ENCODE peak calls at places on chromosomes 11 and 22, in five cellular contexts. One of them, this sample, is unnamed. For H3K4me1, the result is how much of the 10 kb centered on the place peaks cover.

GRCh38 chr11:101863361-101863760 is 51.4 kb upstream of the CEP126 start:
- DNase-seq in neural progenitor cell: no peak
- DNase-seq in heart left ventricle: no peak
- DNase-seq in SK-N-SH: no peak
- DNase-seq in psoas muscle: no peak
- DNase-seq in this sample: no peak

GRCh38 chr11:70567680-70568503 is 169.6 kb downstream of the CTTN start:
- DNase-seq in neural progenitor cell: peak
- DNase-seq in heart left ventricle: peak
- DNase-seq in SK-N-SH: no peak
- DNase-seq in psoas muscle: peak
- DNase-seq in this sample: no peak

GRCh38 chr11:66727282-66727882 is 1.6 kb downstream of the SPTBN2 start:
- DNase-seq in neural progenitor cell: peak
- DNase-seq in heart left ventricle: no peak
- DNase-seq in SK-N-SH: peak
- DNase-seq in psoas muscle: peak
- DNase-seq in this sample: peak

GRCh38 chr22:49023879-49024774 is 803.5 kb downstream of the BRD1 start:
- DNase-seq in neural progenitor cell: no peak
- DNase-seq in heart left ventricle: no peak
- DNase-seq in SK-N-SH: no peak
- DNase-seq in psoas muscle: peak
- DNase-seq in this sample: no peak

GRCh38 chr11:35418847-35419712 is at the start of gene SLC1A2:
- DNase-seq in neural progenitor cell: peak
- DNase-seq in heart left ventricle: peak
- DNase-seq in SK-N-SH: peak
- DNase-seq in psoas muscle: peak
- DNase-seq in this sample: peak

GRCh38 chr11:70432580-70432979 is 34.3 kb downstream of the CTTN start:
- DNase-seq in neural progenitor cell: no peak
- DNase-seq in heart left ventricle: no peak
- DNase-seq in SK-N-SH: no peak
- DNase-seq in psoas muscle: no peak
- DNase-seq in this sample: no peak

GRCh38 chr22:43338766-43339345 is 4.3 kb downstream of the SCUBE1 start:
- DNase-seq in neural progenitor cell: peak
- DNase-seq in heart left ventricle: no peak
- DNase-seq in SK-N-SH: no peak
- DNase-seq in psoas muscle: no peak
- DNase-seq in this sample: no peak

GRCh38 chr11:113176971-113177370 is 137.4 kb upstream of the TTC12 start:
- DNase-seq in neural progenitor cell: no peak
- DNase-seq in heart left ventricle: no peak
- DNase-seq in SK-N-SH: no peak
- DNase-seq in psoas muscle: no peak
- DNase-seq in this sample: no peak

GRCh38 chr22:30318773-30319419 is 7.8 kb downstream of the TBC1D10A start:
- DNase-seq in neural progenitor cell: peak
- DNase-seq in heart left ventricle: no peak
- DNase-seq in SK-N-SH: no peak
- DNase-seq in psoas muscle: no peak
- DNase-seq in this sample: no peak

GRCh38 chr11:74731301-74732094 is at the start of gene CHRDL2:
- DNase-seq in neural progenitor cell: peak
- DNase-seq in heart left ventricle: peak
- DNase-seq in SK-N-SH: peak
- DNase-seq in psoas muscle: peak
- DNase-seq in this sample: peak

GRCh38 chr22:43281400-43281799 is 61.8 kb downstream of the SCUBE1 start:
- DNase-seq in neural progenitor cell: no peak
- DNase-seq in heart left ventricle: no peak
- DNase-seq in SK-N-SH: no peak
- DNase-seq in psoas muscle: no peak
- DNase-seq in this sample: no peak

GRCh38 chr11:27040302-27041115 is at the start of gene BBOX1:
- DNase-seq in neural progenitor cell: no peak
- DNase-seq in heart left ventricle: no peak
- DNase-seq in SK-N-SH: peak
- DNase-seq in psoas muscle: no peak
- DNase-seq in this sample: peak

GRCh38 chr11:87092159-87092558 is 54.4 kb downstream of the TMEM135 start:
- DNase-seq in neural progenitor cell: no peak
- DNase-seq in heart left ventricle: no peak
- DNase-seq in SK-N-SH: no peak
- DNase-seq in psoas muscle: no peak
- DNase-seq in this sample: no peak

GRCh38 chr11:57230797-57231538 is 6.1 kb downstream of the APLNR start:
- DNase-seq in neural progenitor cell: peak
- DNase-seq in heart left ventricle: no peak
- DNase-seq in SK-N-SH: no peak
- DNase-seq in psoas muscle: no peak
- DNase-seq in this sample: no peak

GRCh38 chr22:30890689-30891442 is 77.7 kb downstream of the MORC2 start:
- DNase-seq in neural progenitor cell: peak
- DNase-seq in heart left ventricle: no peak
- DNase-seq in SK-N-SH: peak
- DNase-seq in psoas muscle: peak
- DNase-seq in this sample: no peak

GRCh38 chr11:114036156-114036811 is 23.2 kb upstream of the ZBTB16 start:
- DNase-seq in neural progenitor cell: peak
- DNase-seq in heart left ventricle: peak
- DNase-seq in SK-N-SH: peak
- DNase-seq in psoas muscle: peak
- DNase-seq in this sample: peak

GRCh38 chr22:40403141-40403540 is 32.7 kb downstream of the SGSM3 start:
- DNase-seq in neural progenitor cell: no peak
- DNase-seq in heart left ventricle: no peak
- DNase-seq in SK-N-SH: no peak
- DNase-seq in psoas muscle: no peak
- DNase-seq in this sample: no peak

GRCh38 chr22:47595122-47595521 is 832.7 kb downstream of the TBC1D22A start:
- DNase-seq in neural progenitor cell: no peak
- DNase-seq in heart left ventricle: no peak
- DNase-seq in SK-N-SH: no peak
- DNase-seq in psoas muscle: no peak
- DNase-seq in this sample: no peak

GRCh38 chr11:68584097-68584496 is 100.2 kb upstream of the GAL start:
- DNase-seq in neural progenitor cell: peak
- DNase-seq in heart left ventricle: peak
- DNase-seq in SK-N-SH: peak
- DNase-seq in psoas muscle: peak
- DNase-seq in this sample: no peak

GRCh38 chr22:37244114-37244921 is at the start of gene RAC2:
- DNase-seq in neural progenitor cell: peak
- DNase-seq in heart left ventricle: peak
- DNase-seq in SK-N-SH: peak
- DNase-seq in psoas muscle: peak
- DNase-seq in this sample: no peak

GRCh38 chr22:21047730-21048129 is 2.0 kb downstream of the LRRC74B start:
- DNase-seq in neural progenitor cell: no peak
- DNase-seq in heart left ventricle: no peak
- DNase-seq in SK-N-SH: no peak
- DNase-seq in psoas muscle: no peak
- DNase-seq in this sample: no peak

GRCh38 chr22:26585104-26585790 is 4.7 kb downstream of the TPST2 start:
- DNase-seq in neural progenitor cell: no peak
- DNase-seq in heart left ventricle: peak
- DNase-seq in SK-N-SH: peak
- DNase-seq in psoas muscle: peak
- DNase-seq in this sample: no peak

GRCh38 chr11:29333993-29334780 is 682.6 kb downstream of the KCNA4 start:
- DNase-seq in neural progenitor cell: peak
- DNase-seq in heart left ventricle: no peak
- DNase-seq in SK-N-SH: peak
- DNase-seq in psoas muscle: no peak
- DNase-seq in this sample: no peak

GRCh38 chr11:119062779-119063178 is 4.8 kb upstream of the VPS11 start:
- DNase-seq in neural progenitor cell: no peak
- DNase-seq in heart left ventricle: no peak
- DNase-seq in SK-N-SH: no peak
- DNase-seq in psoas muscle: no peak
- DNase-seq in this sample: peak

GRCh38 chr11:26994579-26995210 is 783 bp downstream of the FIBIN start:
- DNase-seq in neural progenitor cell: no peak
- DNase-seq in heart left ventricle: no peak
- DNase-seq in SK-N-SH: no peak
- DNase-seq in psoas muscle: peak
- DNase-seq in this sample: peak

GRCh38 chr22:45192701-45193187 is 29.0 kb downstream of the NUP50 start:
- DNase-seq in neural progenitor cell: peak
- DNase-seq in heart left ventricle: no peak
- DNase-seq in SK-N-SH: no peak
- DNase-seq in psoas muscle: peak
- DNase-seq in this sample: no peak

GRCh38 chr11:80958414-80958813 is 1517.6 kb upstream of the TENM4 start:
- DNase-seq in neural progenitor cell: no peak
- DNase-seq in heart left ventricle: no peak
- DNase-seq in SK-N-SH: no peak
- DNase-seq in psoas muscle: no peak
- DNase-seq in this sample: no peak

GRCh38 chr22:32814289-32814865 is 12.9 kb downstream of the TIMP3 start:
- DNase-seq in neural progenitor cell: no peak
- DNase-seq in heart left ventricle: no peak
- DNase-seq in SK-N-SH: no peak
- DNase-seq in psoas muscle: no peak
- DNase-seq in this sample: no peak

GRCh38 chr22:41940853-41941765 is 5.8 kb downstream of the CENPM start:
- DNase-seq in neural progenitor cell: peak
- DNase-seq in heart left ventricle: peak
- DNase-seq in SK-N-SH: peak
- DNase-seq in psoas muscle: peak
- DNase-seq in this sample: peak

GRCh38 chr11:96214745-96215093 is 128.3 kb downstream of the MAML2 start:
- DNase-seq in neural progenitor cell: no peak
- DNase-seq in heart left ventricle: no peak
- DNase-seq in SK-N-SH: no peak
- DNase-seq in psoas muscle: no peak
- DNase-seq in this sample: no peak

DNA sequence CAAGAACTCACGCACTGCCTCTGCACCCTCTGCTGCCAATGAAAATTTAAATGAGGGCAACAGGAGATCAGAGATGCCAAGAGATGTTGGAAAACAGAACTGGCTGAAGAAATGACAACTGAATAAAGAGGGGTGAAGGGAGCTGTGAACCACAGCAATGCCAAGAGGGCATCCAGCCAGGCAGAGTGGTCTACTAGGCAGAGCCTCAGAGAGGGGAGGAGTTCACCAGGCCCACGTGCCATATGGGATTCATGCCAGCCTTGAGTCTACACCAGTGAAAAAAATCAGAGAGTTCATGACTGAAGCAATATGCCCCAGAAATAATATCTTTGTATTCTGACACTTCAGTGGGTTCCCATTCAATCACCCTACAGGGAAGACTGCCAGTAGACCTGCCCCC is 4.4 kb downstream of the APOL2 start:
- DNase-seq in neural progenitor cell: no peak
- DNase-seq in heart left ventricle: no peak
- DNase-seq in SK-N-SH: no peak
- DNase-seq in psoas muscle: no peak
- DNase-seq in this sample: no peak
- H3K4me1 ChIP-seq in neural progenitor cell: under half
- H3K4me1 ChIP-seq in heart left ventricle: half or more
- H3K4me1 ChIP-seq in SK-N-SH: under half
- H3K4me1 ChIP-seq in psoas muscle: under half
- H3K4me1 ChIP-seq in this sample: under half

GRCh38 chr11:721913-722811 is 16.1 kb downstream of the EPS8L2 start:
- DNase-seq in neural progenitor cell: no peak
- DNase-seq in heart left ventricle: no peak
- DNase-seq in SK-N-SH: peak
- DNase-seq in psoas muscle: no peak
- DNase-seq in this sample: peak
- H3K4me3 ChIP-seq in neural progenitor cell: no peak
- H3K4me3 ChIP-seq in heart left ventricle: no peak
- H3K4me3 ChIP-seq in SK-N-SH: no peak
- H3K4me3 ChIP-seq in psoas muscle: no peak
- H3K4me3 ChIP-seq in this sample: no peak

GRCh38 chr11:13772223-13773046 is 104.0 kb downstream of the FAR1 start:
- DNase-seq in neural progenitor cell: peak
- DNase-seq in heart left ventricle: peak
- DNase-seq in SK-N-SH: peak
- DNase-seq in psoas muscle: no peak
- DNase-seq in this sample: no peak
- TF ChIP-seq CTCF in neural progenitor cell: peak
- TF ChIP-seq CTCF in heart left ventricle: peak
- TF ChIP-seq CTCF in SK-N-SH: peak
- TF ChIP-seq CTCF in psoas muscle: peak
- TF ChIP-seq CTCF in this sample: no peak

GRCh38 chr11:73152861-73153483 is 10.9 kb upstream of the FCHSD2 start:
- DNase-seq in neural progenitor cell: peak
- DNase-seq in heart left ventricle: no peak
- DNase-seq in SK-N-SH: no peak
- DNase-seq in psoas muscle: no peak
- DNase-seq in this sample: no peak

GRCh38 chr11:73156686-73157085 is 14.6 kb upstream of the FCHSD2 start:
- DNase-seq in neural progenitor cell: no peak
- DNase-seq in heart left ventricle: no peak
- DNase-seq in SK-N-SH: no peak
- DNase-seq in psoas muscle: no peak
- DNase-seq in this sample: no peak

GRCh38 chr11:73152086-73152853 is 10.2 kb upstream of the FCHSD2 start:
- DNase-seq in neural progenitor cell: no peak
- DNase-seq in heart left ventricle: no peak
- DNase-seq in SK-N-SH: no peak
- DNase-seq in psoas muscle: no peak
- DNase-seq in this sample: no peak

GRCh38 chr11:73156114-73156513 is 14.0 kb upstream of the FCHSD2 start:
- DNase-seq in neural progenitor cell: no peak
- DNase-seq in heart left ventricle: no peak
- DNase-seq in SK-N-SH: no peak
- DNase-seq in psoas muscle: no peak
- DNase-seq in this sample: no peak

GRCh38 chr11:73154178-73154577 is 12.1 kb upstream of the FCHSD2 start:
- DNase-seq in neural progenitor cell: no peak
- DNase-seq in heart left ventricle: no peak
- DNase-seq in SK-N-SH: no peak
- DNase-seq in psoas muscle: no peak
- DNase-seq in this sample: no peak
- H3K4me1 ChIP-seq in neural progenitor cell: under half
- H3K4me1 ChIP-seq in heart left ventricle: half or more
- H3K4me1 ChIP-seq in SK-N-SH: under half
- H3K4me1 ChIP-seq in psoas muscle: half or more
- H3K4me1 ChIP-seq in this sample: under half

GRCh38 chr11:14972581-14973490 is 685 bp upstream of the CALCA start:
- DNase-seq in neural progenitor cell: peak
- DNase-seq in heart left ventricle: no peak
- DNase-seq in SK-N-SH: peak
- DNase-seq in psoas muscle: no peak
- DNase-seq in this sample: no peak

GRCh38 chr11:14973621-14974020 is 1.5 kb upstream of the CALCA start:
- DNase-seq in neural progenitor cell: peak
- DNase-seq in heart left ventricle: no peak
- DNase-seq in SK-N-SH: peak
- DNase-seq in psoas muscle: no peak
- DNase-seq in this sample: peak

GRCh38 chr11:14971865-14972580 is at the start of gene CALCA:
- DNase-seq in neural progenitor cell: peak
- DNase-seq in heart left ventricle: no peak
- DNase-seq in SK-N-SH: peak
- DNase-seq in psoas muscle: no peak
- DNase-seq in this sample: no peak

GRCh38 chr11:14974723-14975587 is 2.8 kb upstream of the CALCA start:
- DNase-seq in neural progenitor cell: peak
- DNase-seq in heart left ventricle: no peak
- DNase-seq in SK-N-SH: peak
- DNase-seq in psoas muscle: no peak
- DNase-seq in this sample: peak

GRCh38 chr11:14974021-14974698 is 2.0 kb upstream of the CALCA start:
- DNase-seq in neural progenitor cell: peak
- DNase-seq in heart left ventricle: no peak
- DNase-seq in SK-N-SH: peak
- DNase-seq in psoas muscle: no peak
- DNase-seq in this sample: peak
- H3K4me3 ChIP-seq in neural progenitor cell: peak
- H3K4me3 ChIP-seq in heart left ventricle: peak
- H3K4me3 ChIP-seq in SK-N-SH: peak
- H3K4me3 ChIP-seq in psoas muscle: peak
- H3K4me3 ChIP-seq in this sample: peak

This sample was measured in pancreas.